ENCODE peak calls at places on chromosomes 2 and 18, in five cellular contexts. J, P, Q, O and M are unnamed samples.

GRCh38 chr2:136034629-136035028 is 49.2 kb upstream of the DARS1 start:
- DNase-seq in Q (no peak), O (no peak), P (no peak), J (no peak), M (no peak)

GRCh38 chr2:170554278-170554955 is 160.7 kb upstream of the SP5 start:
- DNase-seq in O (no peak), P (peak), Q (no peak), J (peak), M (no peak)

GRCh38 chr2:119718391-119719260 is 39.6 kb downstream of the TMEM177 start:
- DNase-seq in J (no peak), Q (no peak), P (no peak), O (no peak), M (no peak)

GRCh38 chr2:109609352-109610024 is 4.3 kb downstream of the SEPTIN10 start:
- DNase-seq in P (peak), O (no peak), J (no peak), Q (no peak), M (peak)

GRCh38 chr2:173571021-173571821 is 216.5 kb downstream of the CDCA7 start:
- DNase-seq in Q (no peak), O (no peak), J (peak), P (peak), M (peak)

GRCh38 chr18:79121746-79122474 is 52.7 kb downstream of the ATP9B start:
- DNase-seq in O (no peak), P (peak), Q (no peak), J (no peak), M (no peak)

GRCh38 chr2:19138264-19138825 is 220.1 kb downstream of the OSR1 start:
- DNase-seq in P (no peak), Q (no peak), O (no peak), J (no peak), M (no peak)

GRCh38 chr2:126244937-126245336 is 411.0 kb upstream of the GYPC start:
- DNase-seq in Q (peak), P (peak), J (no peak), O (peak), M (peak)

GRCh38 chr2:43210467-43211303 is 15.7 kb downstream of the ZFP36L2 start:
- DNase-seq in P (peak), O (no peak), Q (peak), J (no peak), M (no peak)

GRCh38 chr2:11652555-11652954 is 17.4 kb downstream of the NTSR2 start:
- DNase-seq in P (no peak), J (no peak), Q (no peak), O (no peak), M (no peak)

GRCh38 chr2:20728114-20728758 is 61.3 kb downstream of the GDF7 start:
- DNase-seq in Q (no peak), O (no peak), J (no peak), P (peak), M (no peak)

GRCh38 chr2:167183916-167184315 is 295.6 kb downstream of the XIRP2 start:
- DNase-seq in J (no peak), Q (no peak), O (no peak), P (no peak), M (no peak)

GRCh38 chr2:148812306-148812705 is 62.7 kb upstream of the KIF5C start:
- DNase-seq in P (peak), J (peak), Q (no peak), O (no peak), M (no peak)

GRCh38 chr2:120914839-120915521 is 179.3 kb downstream of the GLI2 start:
- DNase-seq in P (peak), J (no peak), O (no peak), Q (peak), M (no peak)

GRCh38 chr2:19675003-19675629 is 226.7 kb downstream of the TTC32 start:
- DNase-seq in Q (no peak), P (no peak), J (no peak), O (no peak), M (no peak)

GRCh38 chr18:51120809-51121596 is 76.5 kb downstream of the MEX3C start:
- DNase-seq in J (no peak), O (no peak), P (no peak), Q (no peak), M (no peak)

GRCh38 chr2:165474621-165475269 is 5.2 kb downstream of the CSRNP3 start:
- DNase-seq in J (no peak), O (no peak), Q (no peak), P (no peak), M (no peak)

GRCh38 chr2:216206821-216207220 is 97.7 kb downstream of the XRCC5 start:
- DNase-seq in Q (no peak), P (no peak), J (no peak), O (no peak), M (peak)

GRCh38 chr18:56522826-56523225 is 115.6 kb downstream of the TXNL1 start:
- DNase-seq in Q (no peak), J (no peak), P (peak), O (no peak), M (no peak)

GRCh38 chr18:43634994-43635393 is 357.7 kb upstream of the SYT4 start:
- DNase-seq in Q (no peak), J (no peak), P (no peak), O (no peak), M (no peak)

GRCh38 chr2:97068074-97068473 is 26.6 kb downstream of the FAHD2B start:
- DNase-seq in P (no peak), J (no peak), Q (no peak), O (no peak), M (no peak)

GRCh38 chr18:711693-712400 is 583 bp downstream of the ENOSF1 start:
- DNase-seq in Q (peak), J (peak), P (peak), O (peak), M (peak)

GRCh38 chr2:47695800-47696477 is 87.0 kb upstream of the MSH6 start:
- DNase-seq in O (no peak), J (no peak), Q (no peak), P (no peak), M (no peak)

GRCh38 chr2:225274751-225275150 is 124.8 kb upstream of the NYAP2 start:
- DNase-seq in P (peak), O (no peak), Q (no peak), J (no peak), M (peak)

GRCh38 chr2:131014141-131014540 is 79.1 kb downstream of the FAM168B start:
- DNase-seq in Q (no peak), J (no peak), P (no peak), O (no peak), M (no peak)

GRCh38 chr2:239055756-239056493 is 208.0 kb downstream of the TWIST2 start:
- DNase-seq in J (no peak), P (peak), Q (no peak), O (no peak), M (no peak)

GRCh38 chr2:9873337-9873736 is 30.1 kb downstream of the TAF1B start:
- DNase-seq in Q (no peak), P (no peak), O (no peak), J (no peak), M (no peak)

GRCh38 chr2:175811966-175812365 is 190.1 kb downstream of the LNPK start:
- DNase-seq in J (no peak), Q (no peak), O (no peak), P (no peak), M (no peak)

GRCh38 chr2:141968377-141968920 is 162.4 kb downstream of the LRP1B start:
- DNase-seq in J (no peak), O (no peak), P (peak), Q (no peak), M (no peak)

GRCh38 chr2:167335627-167336026 is 447.3 kb downstream of the XIRP2 start:
- DNase-seq in P (peak), Q (no peak), J (no peak), O (no peak), M (no peak)

GRCh38 chr2:63983986-63984605 is 35.1 kb downstream of the VPS54 start:
- DNase-seq in P (peak), J (no peak), Q (no peak), O (no peak), M (no peak)

GRCh38 chr2:43328157-43328556 is 101.8 kb upstream of the ZFP36L2 start:
- DNase-seq in Q (no peak), O (no peak), J (no peak), P (no peak), M (no peak)

GRCh38 chr2:195352581-195352980 is 304.4 kb upstream of the SLC39A10 start:
- DNase-seq in J (no peak), O (no peak), P (no peak), Q (no peak), M (no peak)

GRCh38 chr2:122132292-122132691 is 376.8 kb downstream of the TSN start:
- DNase-seq in J (no peak), Q (no peak), P (peak), O (no peak), M (no peak)

GRCh38 chr2:45886229-45886663 is 234.8 kb downstream of the PRKCE start:
- DNase-seq in P (no peak), Q (no peak), O (no peak), J (no peak), M (no peak)

GRCh38 chr18:48928787-48929186 is 22.0 kb downstream of the SMAD7 start:
- DNase-seq in J (peak), O (peak), Q (peak), P (peak), M (peak)

GRCh38 chr2:31922542-31923408 is 88.0 kb downstream of the MEMO1 start:
- DNase-seq in P (no peak), Q (no peak), O (peak), J (no peak), M (no peak)
- TF ChIP-seq CTCF in P (no peak), Q (no peak), O (no peak), J (no peak), M (no peak)

GRCh38 chr2:177147834-177148233 is 64.8 kb upstream of the HNRNPA3 start:
- DNase-seq in O (no peak), Q (no peak), J (no peak), P (no peak), M (no peak)
- H3K4me3 ChIP-seq in O (peak), Q (peak), J (no peak), P (no peak), M (peak)

GRCh38 chr2:190180313-190181065 is 118.0 kb upstream of the MSTN start:
- DNase-seq in J (peak), O (no peak), Q (peak), P (no peak), M (peak)
- TF ChIP-seq CTCF in J (peak), O (peak), Q (peak), P (peak), M (peak)

DNA sequence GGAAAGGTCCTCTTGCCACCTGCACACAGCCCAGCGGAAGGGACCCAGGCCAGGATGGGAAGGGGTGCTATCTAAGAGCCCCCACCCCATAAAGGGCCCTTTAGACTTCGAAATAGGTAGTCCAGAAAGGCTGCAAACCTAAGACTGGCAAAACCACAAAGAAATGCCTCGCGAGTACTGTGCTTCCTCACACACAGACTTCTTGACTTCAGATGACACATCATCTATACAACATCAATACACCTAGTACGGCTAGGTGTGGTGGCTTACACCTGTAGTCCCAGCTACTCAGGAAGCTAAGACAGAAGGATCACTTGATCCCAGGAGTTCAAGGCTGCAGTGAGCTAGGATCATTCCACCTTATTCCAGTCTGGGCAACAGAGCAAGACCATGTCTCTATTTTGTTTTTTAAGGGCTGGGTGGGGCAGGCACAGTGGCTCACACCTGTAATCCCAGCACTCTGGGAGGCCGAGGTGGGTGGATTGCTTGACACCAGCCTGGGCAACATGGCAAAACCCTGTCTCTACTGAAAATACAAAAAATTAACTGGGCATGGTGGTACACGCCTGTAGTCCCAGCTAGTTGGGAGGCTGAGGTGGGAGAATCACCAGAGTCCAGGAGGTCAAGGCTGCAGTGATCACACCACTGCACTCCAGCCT is 125.8 kb downstream of the CABLES1 start:
- DNase-seq in Q (no peak), P (no peak), J (no peak), O (no peak), M (no peak)
- H3K4me3 ChIP-seq in Q (no peak), P (no peak), J (no peak), O (no peak), M (no peak)